ENCODE peak calls at places on chromosomes 6 and 20, in six cellular contexts. K, U, S, W, O and H are unnamed samples.

GRCh38 chr20:49982072-49982345 is 771 bp upstream of the SNAI1 start:
- DNase-seq in U (no peak), O (no peak), K (no peak), S (no peak), W (no peak), H (no peak)

GRCh38 chr20:44990425-44990824 is 24.1 kb downstream of the STK4 start:
- DNase-seq in K (no peak), S (no peak), W (peak), O (no peak), U (peak), H (no peak)

GRCh38 chr6:2783188-2783957 is 18.2 kb downstream of the WRNIP1 start:
- DNase-seq in K (no peak), U (no peak), S (peak), O (no peak), W (no peak), H (no peak)

GRCh38 chr6:142698751-142699150 is 246.2 kb downstream of the HIVEP2 start:
- DNase-seq in S (no peak), W (no peak), U (no peak), K (no peak), O (no peak), H (no peak)

GRCh38 chr6:130365166-130366010 is 429 bp upstream of the TMEM200A start:
- DNase-seq in O (peak), W (peak), S (peak), K (no peak), U (peak), H (peak)

GRCh38 chr6:100210138-100210872 is 216.3 kb upstream of the MCHR2 start:
- DNase-seq in U (no peak), K (no peak), S (no peak), W (no peak), O (peak), H (no peak)

GRCh38 chr6:123803862-123804681 is at the start of gene NKAIN2:
- DNase-seq in O (peak), K (peak), S (no peak), W (peak), U (no peak), H (no peak)

GRCh38 chr6:160147146-160147536 is 25.5 kb downstream of the SLC22A1 start:
- DNase-seq in W (no peak), K (peak), O (no peak), S (no peak), U (no peak), H (no peak)

GRCh38 chr20:5621305-5621704 is 128.9 kb upstream of the SHLD1 start:
- DNase-seq in S (no peak), O (no peak), U (no peak), W (no peak), K (no peak), H (no peak)

GRCh38 chr6:140082867-140083297 is 708.4 kb upstream of the CITED2 start:
- DNase-seq in W (no peak), O (no peak), S (no peak), K (no peak), U (no peak), H (no peak)

GRCh38 chr6:33733294-33734007 is 13.3 kb downstream of the IP6K3 start:
- DNase-seq in S (no peak), K (no peak), W (no peak), O (no peak), U (no peak), H (no peak)

GRCh38 chr6:107110200-107110599 is 5.1 kb downstream of the BEND3 start:
- DNase-seq in O (no peak), K (no peak), U (no peak), S (no peak), W (no peak), H (no peak)

GRCh38 chr20:8425802-8426201 is 293.7 kb downstream of the PLCB1 start:
- DNase-seq in K (no peak), O (no peak), S (no peak), U (no peak), W (no peak), H (no peak)

GRCh38 chr6:41428995-41429417 is 93.6 kb downstream of the NCR2 start:
- DNase-seq in U (no peak), S (peak), W (peak), O (no peak), K (no peak), H (peak)

GRCh38 chr20:63708301-63709148 is 686 bp downstream of the ZGPAT start:
- DNase-seq in U (no peak), O (no peak), W (peak), S (no peak), K (no peak), H (no peak)

GRCh38 chr6:140623498-140623897 is 1249.0 kb upstream of the CITED2 start:
- DNase-seq in W (no peak), S (no peak), O (no peak), K (no peak), U (no peak), H (no peak)

GRCh38 chr6:157755752-157756411 is 67.2 kb upstream of the SNX9 start:
- DNase-seq in W (no peak), U (no peak), S (no peak), O (no peak), K (no peak), H (no peak)

GRCh38 chr6:106530502-106530901 is 98.8 kb downstream of the RTN4IP1 start:
- DNase-seq in U (no peak), W (no peak), O (no peak), K (no peak), S (no peak), H (no peak)

GRCh38 chr20:23257848-23258746 is 92.5 kb upstream of the NXT1 start:
- DNase-seq in U (no peak), K (no peak), S (no peak), W (peak), O (no peak), H (no peak)

GRCh38 chr6:150238294-150238693 is 95.5 kb downstream of the PPP1R14C start:
- DNase-seq in U (no peak), K (no peak), W (no peak), S (no peak), O (no peak), H (peak)

GRCh38 chr20:53707341-53708102 is 113.9 kb upstream of the ZNF217 start:
- DNase-seq in W (peak), S (no peak), K (no peak), O (no peak), U (peak), H (no peak)

DNA sequence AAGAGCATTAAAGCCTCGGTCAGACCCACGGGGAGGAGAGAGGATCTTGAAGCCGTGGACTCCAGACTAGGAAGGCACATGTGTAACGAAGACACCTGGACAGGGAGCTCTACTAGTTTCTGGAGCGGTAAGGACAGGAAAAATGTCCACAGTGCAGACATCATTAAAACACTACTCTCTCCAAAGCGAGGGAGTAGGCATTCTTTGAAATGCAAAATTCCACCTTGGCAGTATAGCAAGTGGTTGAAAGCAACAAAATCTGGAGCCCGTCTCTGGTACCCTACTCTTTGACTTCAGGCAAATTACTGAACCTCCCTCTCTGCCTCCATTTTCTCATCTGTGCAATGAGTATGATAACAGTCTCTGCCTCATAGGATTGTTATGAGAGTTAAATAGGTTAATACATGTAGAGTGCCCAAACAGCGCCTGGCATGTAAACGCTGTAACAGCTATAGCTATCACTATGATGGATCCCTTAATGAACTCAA is 408 bp upstream of the CRIP3 start:
- DNase-seq in O (no peak), W (no peak), S (no peak), U (no peak), K (no peak), H (no peak)
- H3K4me3 ChIP-seq in O (peak), W (peak), S (peak), U (peak), K (peak), H (peak)

GRCh38 chr6:52598123-52598823 is 21.4 kb upstream of the TRAM2 start:
- DNase-seq in S (peak), U (peak), W (peak), O (peak), K (no peak), H (peak)

GRCh38 chr6:52595796-52596130 is 18.9 kb upstream of the TRAM2 start:
- DNase-seq in W (no peak), U (no peak), O (no peak), S (no peak), K (no peak), H (no peak)

GRCh38 chr6:52597738-52598122 is 20.9 kb upstream of the TRAM2 start:
- DNase-seq in O (no peak), S (no peak), K (no peak), W (no peak), U (no peak), H (no peak)

GRCh38 chr6:52595000-52595795 is 18.3 kb upstream of the TRAM2 start:
- DNase-seq in W (peak), S (peak), K (no peak), O (no peak), U (peak), H (no peak)

DNA sequence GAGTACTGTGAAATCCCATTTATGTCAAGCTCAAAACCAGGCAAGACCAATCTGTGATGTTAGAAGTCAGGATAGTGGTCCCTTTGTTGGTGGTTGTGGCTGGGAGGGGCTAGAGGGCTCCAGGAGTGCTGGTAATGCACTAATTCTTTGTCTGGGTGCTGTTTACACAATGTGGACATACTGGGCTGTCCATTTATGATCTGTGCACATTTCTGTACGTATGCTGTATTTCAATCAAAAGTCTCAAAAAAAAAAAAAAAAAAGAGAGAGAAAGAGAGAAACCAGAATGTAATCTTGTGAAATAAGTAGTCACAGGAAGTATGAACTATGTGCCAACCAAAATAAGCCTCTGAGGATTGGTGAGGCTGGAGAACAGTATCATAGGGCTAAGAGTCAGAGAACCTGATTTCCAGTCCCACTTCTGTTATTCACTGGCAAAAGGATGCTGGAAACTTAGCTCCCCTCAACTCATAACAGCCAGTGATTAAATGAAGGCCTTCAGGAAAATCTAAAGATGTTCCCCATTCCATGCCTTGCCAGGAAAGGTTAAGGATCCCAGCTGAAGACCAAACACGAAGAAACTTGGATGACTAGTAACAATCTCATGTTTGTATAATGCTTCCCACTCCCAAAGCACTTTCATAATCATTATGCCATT is 19.6 kb upstream of the TRAM2 start:
- DNase-seq in O (no peak), W (no peak), U (no peak), S (no peak), K (no peak), H (no peak)
- H3K4me3 ChIP-seq in O (no peak), W (no peak), U (no peak), S (no peak), K (no peak), H (no peak)

GRCh38 chr20:56359212-56360132 is 698 bp downstream of the FAM210B start:
- DNase-seq in S (peak), W (peak), O (peak), U (peak), K (no peak), H (peak)

GRCh38 chr20:56361888-56362287 is 3.1 kb downstream of the FAM210B start:
- DNase-seq in K (no peak), W (no peak), S (no peak), U (no peak), O (no peak), H (no peak)

GRCh38 chr20:56358600-56359211 is at the start of gene FAM210B:
- DNase-seq in S (peak), K (peak), O (peak), W (peak), U (peak), H (peak)

GRCh38 chr20:56360899-56361199 is 2.1 kb downstream of the FAM210B start:
- DNase-seq in K (no peak), O (no peak), U (no peak), W (peak), S (no peak), H (no peak)

DNA sequence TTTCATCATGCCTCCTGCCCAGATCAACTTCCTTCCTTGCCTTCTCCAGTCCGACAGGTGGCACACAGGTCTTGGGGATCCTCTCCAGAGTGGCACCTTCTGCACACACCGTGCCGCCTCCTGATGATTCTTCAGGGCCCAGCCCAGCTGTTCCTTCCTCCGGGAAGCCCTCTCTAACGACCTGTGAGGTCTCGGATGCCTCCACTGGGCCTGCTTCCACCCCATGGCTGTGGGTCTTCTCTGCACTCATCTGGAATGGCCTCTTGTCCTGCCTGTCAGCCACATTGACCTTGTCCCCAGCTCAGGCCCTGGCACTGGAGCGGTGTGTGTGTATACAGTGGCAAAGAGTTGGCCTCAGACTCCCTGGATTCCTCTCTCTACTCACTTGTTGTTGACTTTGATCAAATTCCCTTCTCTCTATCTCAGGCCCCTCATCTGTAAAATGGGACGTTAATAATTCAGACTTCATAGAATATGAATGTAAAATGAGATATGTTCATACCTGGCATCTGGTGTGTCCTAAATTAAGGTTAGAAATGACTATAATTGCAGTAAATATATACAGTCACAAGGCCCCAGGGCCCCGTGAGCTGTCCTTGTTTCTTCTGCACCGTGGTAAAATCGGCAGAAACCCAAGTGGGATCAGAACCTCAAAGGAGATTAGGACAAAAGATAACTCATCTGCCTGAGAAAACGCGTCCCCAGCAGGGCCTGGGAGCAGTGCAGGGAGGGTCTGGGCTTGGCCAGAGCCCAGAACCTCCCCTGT is 1.5 kb downstream of the FAM210B start:
- DNase-seq in O (no peak), K (no peak), W (peak), U (no peak), S (no peak), H (no peak)
- H3K4me3 ChIP-seq in O (peak), K (peak), W (peak), U (peak), S (peak), H (peak)

DNA sequence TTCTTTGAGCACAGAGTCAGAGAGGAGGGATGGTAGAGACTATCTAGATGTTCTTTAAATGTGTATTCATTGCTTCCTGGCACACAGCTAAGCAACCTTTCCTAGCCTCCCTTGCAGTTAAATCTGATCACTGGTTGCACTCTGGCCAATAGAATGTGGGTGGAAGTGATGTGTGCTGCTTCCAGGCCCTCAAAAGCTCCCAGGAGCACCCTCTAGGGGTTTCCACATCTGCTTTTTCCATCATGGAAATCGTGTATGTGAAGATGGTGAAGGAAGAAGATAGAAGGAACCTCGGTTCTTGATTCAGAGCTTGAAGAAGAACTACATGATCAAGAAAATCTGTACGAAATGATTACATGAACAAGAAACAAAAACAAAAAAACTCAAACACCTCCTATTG is 149.8 kb upstream of the JAG1 start:
- DNase-seq in W (no peak), U (no peak), S (no peak), K (no peak), O (no peak), H (no peak)
- H3K4me3 ChIP-seq in W (no peak), U (no peak), S (no peak), K (no peak), O (no peak), H (no peak)

DNA sequence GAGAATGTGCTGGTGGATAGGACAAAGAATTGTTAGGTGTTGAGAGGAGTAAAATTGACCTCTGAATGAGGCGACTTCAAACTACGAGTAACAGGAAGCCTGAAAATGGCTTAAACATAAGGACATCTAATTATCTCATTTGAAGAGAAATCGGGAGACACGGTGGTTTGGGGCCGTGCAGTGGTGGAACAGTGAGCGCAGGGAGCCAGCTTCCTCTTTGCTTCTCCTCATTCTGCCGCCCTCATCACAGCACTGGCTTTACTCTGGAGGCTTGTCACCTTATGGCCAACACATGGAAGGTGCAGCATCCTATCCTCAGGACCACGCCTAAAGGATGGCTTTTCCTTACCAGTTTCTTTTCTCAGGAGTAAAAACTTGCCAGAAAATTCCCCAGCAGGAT is 114.3 kb downstream of the B3GAT2 start:
- DNase-seq in W (no peak), U (no peak), K (no peak), S (no peak), O (no peak), H (no peak)
- H3K4me3 ChIP-seq in W (no peak), U (no peak), K (no peak), S (no peak), O (no peak), H (no peak)

GRCh38 chr20:41309817-41310216 is 7.7 kb downstream of the ZHX3 start:
- DNase-seq in O (no peak), W (no peak), S (no peak), U (no peak), K (no peak), H (no peak)
- H3K4me3 ChIP-seq in O (no peak), W (no peak), S (no peak), U (no peak), K (no peak), H (no peak)

GRCh38 chr6:116514103-116514502 is 2.7 kb downstream of the CALHM5 start:
- DNase-seq in O (no peak), W (no peak), K (no peak), S (no peak), U (no peak), H (no peak)
- H3K4me3 ChIP-seq in O (no peak), W (peak), K (no peak), S (no peak), U (no peak), H (no peak)

GRCh38 chr6:125923371-125923877 is 33.1 kb upstream of the HINT3 start:
- DNase-seq in K (no peak), S (no peak), O (no peak), U (no peak), W (no peak), H (no peak)

GRCh38 chr6:125918230-125918629 is 38.3 kb upstream of the HINT3 start:
- DNase-seq in S (peak), U (no peak), W (no peak), K (no peak), O (no peak), H (no peak)

GRCh38 chr6:125922322-125922860 is 34.2 kb upstream of the HINT3 start:
- DNase-seq in U (no peak), O (no peak), W (no peak), S (no peak), K (no peak), H (no peak)

GRCh38 chr6:125918681-125919566 is 37.6 kb upstream of the HINT3 start:
- DNase-seq in O (peak), K (no peak), U (peak), S (peak), W (peak), H (peak)

GRCh38 chr6:125919618-125920017 is 37.0 kb upstream of the HINT3 start:
- DNase-seq in O (no peak), K (no peak), U (no peak), S (no peak), W (no peak), H (no peak)
- H3K4me3 ChIP-seq in O (no peak), K (no peak), U (peak), S (peak), W (peak), H (no peak)

DNA sequence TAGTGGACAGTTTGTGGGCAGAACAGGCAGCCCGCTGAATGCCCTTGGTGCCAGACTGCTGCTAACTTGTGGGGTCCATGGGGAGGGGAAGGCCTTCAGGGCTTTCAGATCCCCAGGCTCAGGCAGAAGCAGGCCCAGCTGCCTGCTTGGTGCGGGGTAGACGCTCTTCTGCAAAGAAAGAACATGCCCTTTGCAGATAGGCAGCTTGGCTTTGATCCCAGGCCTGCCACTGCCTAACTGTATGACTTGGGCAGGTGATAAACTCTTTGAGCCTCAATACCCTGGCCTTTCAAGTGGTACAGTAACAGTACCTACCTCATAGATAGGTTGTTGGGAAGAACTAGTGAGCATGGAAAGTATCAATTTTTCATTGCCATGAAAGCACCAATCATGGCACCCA is 28.4 kb downstream of the CHMP4B start:
- DNase-seq in S (peak), W (no peak), K (peak), U (no peak), O (no peak), H (no peak)
- H3K4me3 ChIP-seq in S (no peak), W (no peak), K (no peak), U (no peak), O (no peak), H (no peak)